ENCODE peak calls at places on chromosomes 1 and 21, in seven cellular contexts. F, M, X, T, D, A and Z are unnamed samples. For H3K27me3, the result is how much of the 10 kb centered on the place peaks cover.

GRCh38 chr1:56577859-56578663 is 1.3 kb downstream of the PLPP3 start:
- DNase-seq in T (peak), D (peak), F (peak), A (peak), M (peak), X (peak), Z (peak)

GRCh38 chr1:119435061-119435460 is 20.1 kb downstream of the HSD3B2 start:
- DNase-seq in M (no peak), X (no peak), F (no peak), D (no peak), T (no peak), A (no peak), Z (no peak)

GRCh38 chr1:98077691-98078090 is 156.9 kb upstream of the DPYD start:
- DNase-seq in M (no peak), X (no peak), T (no peak), F (no peak), A (no peak), D (peak), Z (no peak)

GRCh38 chr1:111290640-111291039 is at the start of gene CHIA:
- DNase-seq in X (no peak), F (peak), D (no peak), M (peak), A (no peak), T (no peak), Z (no peak)

GRCh38 chr1:157992031-157992568 is 1.3 kb upstream of the KIRREL1 start:
- DNase-seq in A (peak), T (peak), D (peak), X (no peak), F (peak), M (peak), Z (peak)

GRCh38 chr1:37347104-37347503 is 127.3 kb upstream of the ZC3H12A start:
- DNase-seq in F (no peak), T (no peak), A (no peak), M (no peak), X (no peak), D (no peak), Z (no peak)

GRCh38 chr1:58837886-58838285 is 54.0 kb upstream of the JUN start:
- DNase-seq in D (no peak), T (no peak), F (no peak), M (no peak), X (no peak), A (no peak), Z (no peak)

GRCh38 chr1:205973377-205974232 is 29.6 kb downstream of the RAB7B start:
- DNase-seq in F (no peak), X (no peak), M (no peak), A (no peak), D (no peak), T (no peak), Z (no peak)

GRCh38 chr1:44094047-44094446 is 24.6 kb upstream of the KLF17 start:
- DNase-seq in X (no peak), M (no peak), F (no peak), A (no peak), T (no peak), D (no peak), Z (no peak)

GRCh38 chr21:35697321-35697808 is 363.0 kb downstream of the SETD4 start:
- DNase-seq in F (peak), D (peak), X (no peak), A (no peak), M (peak), T (peak), Z (peak)

GRCh38 chr21:44433791-44434567 is 21.3 kb upstream of the LRRC3 start:
- DNase-seq in A (no peak), M (no peak), T (no peak), X (peak), F (no peak), D (no peak), Z (no peak)

GRCh38 chr1:209850342-209850979 is 22.7 kb downstream of the UTP25 start:
- DNase-seq in A (peak), F (peak), X (no peak), D (peak), M (peak), T (peak), Z (peak)

GRCh38 chr1:36321119-36321951 is 2.1 kb downstream of the EVA1B start:
- DNase-seq in T (no peak), X (no peak), D (peak), M (peak), F (peak), A (no peak), Z (peak)
- H3K4me3 ChIP-seq in T (peak), X (peak), D (peak), M (peak), F (no peak), A (peak), Z (no peak)

DNA sequence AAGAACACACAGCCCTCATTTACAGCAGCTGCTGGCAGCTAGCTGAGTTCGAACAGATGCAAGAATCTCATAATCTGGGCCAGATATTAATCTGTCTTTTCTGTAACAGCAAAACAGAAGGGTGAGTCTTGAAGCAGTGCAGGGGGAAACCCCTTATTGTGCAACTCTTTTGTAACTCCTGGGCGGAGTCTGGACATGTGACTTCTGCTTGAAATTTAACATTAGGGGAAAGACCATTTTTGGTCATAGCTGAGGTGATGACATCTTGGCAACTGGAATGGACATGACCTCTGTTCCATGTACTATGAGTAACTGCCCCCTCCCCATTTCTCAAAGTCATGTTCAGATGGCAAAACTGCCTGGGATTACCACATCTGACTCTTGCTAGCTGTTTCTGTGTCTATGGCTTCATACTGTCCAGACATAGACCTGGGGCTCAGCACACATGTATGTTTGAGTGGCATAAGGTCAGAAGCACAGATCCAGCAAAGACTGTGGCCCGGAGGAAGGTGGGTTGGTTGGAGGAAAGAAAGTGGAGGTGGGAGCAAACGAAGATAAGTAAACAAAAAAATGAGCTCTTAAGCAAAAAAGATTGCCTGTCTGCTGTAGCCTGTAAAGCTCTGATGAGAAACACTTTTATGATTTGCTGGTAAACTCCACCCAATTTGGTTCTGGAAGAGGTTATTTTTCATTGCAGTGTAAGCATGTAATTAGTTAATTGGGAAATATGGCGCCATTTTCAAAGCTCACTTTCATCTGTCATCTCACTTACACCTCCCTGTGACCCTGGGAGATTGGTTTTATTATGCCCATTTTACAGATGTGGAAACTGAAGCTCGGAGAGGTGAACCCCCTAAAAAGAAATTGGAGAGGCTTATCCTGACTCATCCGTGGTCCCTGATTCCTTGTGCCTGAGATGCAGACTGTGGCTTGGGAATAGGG is 26.1 kb downstream of the ETS2 start:
- DNase-seq in A (peak), M (peak), X (no peak), D (peak), T (peak), F (peak), Z (peak)
- TF ChIP-seq POLR2A in A (no peak), M (no peak), X (no peak), D (no peak), T (no peak), F (no peak), Z (no peak)

DNA sequence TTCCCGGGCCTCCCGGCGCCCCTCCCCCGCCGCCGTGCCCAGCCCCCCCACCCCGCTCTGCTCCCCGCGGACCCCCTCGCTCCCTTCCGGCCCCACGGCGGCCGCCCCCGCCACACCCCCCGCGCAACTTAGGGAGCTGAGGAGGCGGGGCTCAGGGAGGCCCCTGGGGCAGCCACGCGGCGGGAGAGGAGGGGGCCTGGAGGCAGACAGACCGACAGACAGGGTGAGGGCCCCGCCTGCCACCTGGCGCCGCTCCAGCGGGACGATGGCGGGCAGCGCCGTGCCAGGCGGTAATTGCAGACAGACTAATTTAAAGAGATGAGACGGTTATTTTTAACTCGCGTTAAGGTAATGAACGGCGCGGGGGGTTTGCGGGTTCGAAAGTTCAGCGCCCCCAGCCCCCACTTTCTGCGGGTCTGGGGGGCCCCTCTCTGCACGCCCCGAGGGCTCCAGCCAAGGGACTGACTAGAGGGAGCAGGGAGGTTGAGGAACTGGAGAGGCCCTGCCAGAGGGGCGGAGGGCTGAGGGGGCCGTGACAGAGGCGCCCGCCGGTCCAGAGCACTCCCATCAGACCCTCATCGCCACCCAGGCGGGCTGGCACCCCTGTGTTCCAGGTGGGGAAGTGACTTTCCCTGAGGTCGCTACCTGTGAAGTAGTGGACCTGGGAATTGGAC is 5.3 kb downstream of the FOXO6 start:
- DNase-seq in X (no peak), M (no peak), F (peak), A (no peak), D (no peak), T (no peak), Z (peak)
- H3K27me3 ChIP-seq in X (under half), M (under half), F (under half), A (under half), D (half or more), T (under half), Z (under half)

GRCh38 chr21:42108941-42109340 is 37.8 kb downstream of the UMODL1 start:
- DNase-seq in D (no peak), T (no peak), X (no peak), F (no peak), M (peak), A (no peak), Z (no peak)
- H3K4me3 ChIP-seq in D (no peak), T (no peak), X (no peak), F (no peak), M (no peak), A (no peak), Z (no peak)